ENCODE peak calls at places on chromosomes 16 and 17, in eight cellular contexts. One of them, this sample, is unnamed.

GRCh38 chr16:16067127-16067526 is 117.7 kb downstream of the ABCC1 start:
- DNase-seq in SW 1271: no peak
- DNase-seq in stimulated activated effector memory CD8-positive, alpha-beta T cell treated with anti-CD3 and anti-CD28 coated beads, Interleukin-12 subunit alpha, Interleukin-12 subunit beta, amount 100 ng/mL, for 72 hours: no peak
- DNase-seq in activated naive CD8-positive, alpha-beta T cell treated with anti-CD3 and anti-CD28 coated beads for 36 hours: no peak
- DNase-seq in activated gamma-delta T cell treated with anti-CD3 and anti-CD28 coated beads, Interleukin-2, amount 50 U/mL, for 16 hours: no peak
- DNase-seq in stimulated activated CD8-positive, alpha-beta memory T cell treated with anti-CD3 and anti-CD28 coated beads, Interleukin-2, amount 100 ng/mL, for 48 hours: no peak
- DNase-seq in activated CD8-positive, alpha-beta memory T cell treated with anti-CD3 and anti-CD28 coated beads for 24 hours: no peak
- DNase-seq in T-helper 2 cell: no peak
- DNase-seq in this sample: no peak

GRCh38 chr17:81309140-81309858 is 14.2 kb upstream of the SLC38A10 start:
- DNase-seq in activated CD8-positive, alpha-beta memory T cell treated with anti-CD3 and anti-CD28 coated beads for 24 hours: peak
- DNase-seq in stimulated activated CD8-positive, alpha-beta memory T cell treated with anti-CD3 and anti-CD28 coated beads, Interleukin-2, amount 100 ng/mL, for 48 hours: peak
- DNase-seq in T-helper 2 cell: no peak
- DNase-seq in activated naive CD8-positive, alpha-beta T cell treated with anti-CD3 and anti-CD28 coated beads for 36 hours: peak
- DNase-seq in SW 1271: no peak
- DNase-seq in activated gamma-delta T cell treated with anti-CD3 and anti-CD28 coated beads, Interleukin-2, amount 50 U/mL, for 16 hours: no peak
- DNase-seq in stimulated activated effector memory CD8-positive, alpha-beta T cell treated with anti-CD3 and anti-CD28 coated beads, Interleukin-12 subunit alpha, Interleukin-12 subunit beta, amount 100 ng/mL, for 72 hours: no peak
- DNase-seq in this sample: no peak

GRCh38 chr16:73152731-73153130 is 104.8 kb upstream of the ZFHX3 start:
- DNase-seq in SW 1271: no peak
- DNase-seq in T-helper 2 cell: no peak
- DNase-seq in activated CD8-positive, alpha-beta memory T cell treated with anti-CD3 and anti-CD28 coated beads for 24 hours: no peak
- DNase-seq in activated naive CD8-positive, alpha-beta T cell treated with anti-CD3 and anti-CD28 coated beads for 36 hours: no peak
- DNase-seq in stimulated activated CD8-positive, alpha-beta memory T cell treated with anti-CD3 and anti-CD28 coated beads, Interleukin-2, amount 100 ng/mL, for 48 hours: no peak
- DNase-seq in activated gamma-delta T cell treated with anti-CD3 and anti-CD28 coated beads, Interleukin-2, amount 50 U/mL, for 16 hours: no peak
- DNase-seq in stimulated activated effector memory CD8-positive, alpha-beta T cell treated with anti-CD3 and anti-CD28 coated beads, Interleukin-12 subunit alpha, Interleukin-12 subunit beta, amount 100 ng/mL, for 72 hours: no peak
- DNase-seq in this sample: no peak

GRCh38 chr17:17073006-17073626 is 30.9 kb downstream of the MPRIP start:
- DNase-seq in activated CD8-positive, alpha-beta memory T cell treated with anti-CD3 and anti-CD28 coated beads for 24 hours: no peak
- DNase-seq in T-helper 2 cell: no peak
- DNase-seq in stimulated activated effector memory CD8-positive, alpha-beta T cell treated with anti-CD3 and anti-CD28 coated beads, Interleukin-12 subunit alpha, Interleukin-12 subunit beta, amount 100 ng/mL, for 72 hours: no peak
- DNase-seq in activated naive CD8-positive, alpha-beta T cell treated with anti-CD3 and anti-CD28 coated beads for 36 hours: no peak
- DNase-seq in activated gamma-delta T cell treated with anti-CD3 and anti-CD28 coated beads, Interleukin-2, amount 50 U/mL, for 16 hours: no peak
- DNase-seq in stimulated activated CD8-positive, alpha-beta memory T cell treated with anti-CD3 and anti-CD28 coated beads, Interleukin-2, amount 100 ng/mL, for 48 hours: no peak
- DNase-seq in SW 1271: no peak
- DNase-seq in this sample: no peak

GRCh38 chr17:55487727-55488436 is 23.4 kb downstream of the SMIM36 start:
- DNase-seq in T-helper 2 cell: no peak
- DNase-seq in activated gamma-delta T cell treated with anti-CD3 and anti-CD28 coated beads, Interleukin-2, amount 50 U/mL, for 16 hours: no peak
- DNase-seq in stimulated activated CD8-positive, alpha-beta memory T cell treated with anti-CD3 and anti-CD28 coated beads, Interleukin-2, amount 100 ng/mL, for 48 hours: no peak
- DNase-seq in activated CD8-positive, alpha-beta memory T cell treated with anti-CD3 and anti-CD28 coated beads for 24 hours: no peak
- DNase-seq in SW 1271: no peak
- DNase-seq in stimulated activated effector memory CD8-positive, alpha-beta T cell treated with anti-CD3 and anti-CD28 coated beads, Interleukin-12 subunit alpha, Interleukin-12 subunit beta, amount 100 ng/mL, for 72 hours: no peak
- DNase-seq in activated naive CD8-positive, alpha-beta T cell treated with anti-CD3 and anti-CD28 coated beads for 36 hours: no peak
- DNase-seq in this sample: no peak

GRCh38 chr16:57982345-57982744 is 11.4 kb upstream of the CNGB1 start:
- DNase-seq in T-helper 2 cell: no peak
- DNase-seq in activated CD8-positive, alpha-beta memory T cell treated with anti-CD3 and anti-CD28 coated beads for 24 hours: no peak
- DNase-seq in activated naive CD8-positive, alpha-beta T cell treated with anti-CD3 and anti-CD28 coated beads for 36 hours: no peak
- DNase-seq in SW 1271: no peak
- DNase-seq in stimulated activated effector memory CD8-positive, alpha-beta T cell treated with anti-CD3 and anti-CD28 coated beads, Interleukin-12 subunit alpha, Interleukin-12 subunit beta, amount 100 ng/mL, for 72 hours: no peak
- DNase-seq in activated gamma-delta T cell treated with anti-CD3 and anti-CD28 coated beads, Interleukin-2, amount 50 U/mL, for 16 hours: no peak
- DNase-seq in stimulated activated CD8-positive, alpha-beta memory T cell treated with anti-CD3 and anti-CD28 coated beads, Interleukin-2, amount 100 ng/mL, for 48 hours: no peak
- DNase-seq in this sample: no peak

GRCh38 chr17:17496189-17497064 is at the start of gene RASD1:
- DNase-seq in stimulated activated effector memory CD8-positive, alpha-beta T cell treated with anti-CD3 and anti-CD28 coated beads, Interleukin-12 subunit alpha, Interleukin-12 subunit beta, amount 100 ng/mL, for 72 hours: peak
- DNase-seq in SW 1271: peak
- DNase-seq in activated CD8-positive, alpha-beta memory T cell treated with anti-CD3 and anti-CD28 coated beads for 24 hours: peak
- DNase-seq in T-helper 2 cell: peak
- DNase-seq in activated gamma-delta T cell treated with anti-CD3 and anti-CD28 coated beads, Interleukin-2, amount 50 U/mL, for 16 hours: peak
- DNase-seq in stimulated activated CD8-positive, alpha-beta memory T cell treated with anti-CD3 and anti-CD28 coated beads, Interleukin-2, amount 100 ng/mL, for 48 hours: peak
- DNase-seq in activated naive CD8-positive, alpha-beta T cell treated with anti-CD3 and anti-CD28 coated beads for 36 hours: peak
- DNase-seq in this sample: peak

GRCh38 chr16:67201411-67202345 is 2.7 kb downstream of the ELMO3 start:
- DNase-seq in activated CD8-positive, alpha-beta memory T cell treated with anti-CD3 and anti-CD28 coated beads for 24 hours: no peak
- DNase-seq in activated gamma-delta T cell treated with anti-CD3 and anti-CD28 coated beads, Interleukin-2, amount 50 U/mL, for 16 hours: no peak
- DNase-seq in activated naive CD8-positive, alpha-beta T cell treated with anti-CD3 and anti-CD28 coated beads for 36 hours: no peak
- DNase-seq in stimulated activated effector memory CD8-positive, alpha-beta T cell treated with anti-CD3 and anti-CD28 coated beads, Interleukin-12 subunit alpha, Interleukin-12 subunit beta, amount 100 ng/mL, for 72 hours: no peak
- DNase-seq in SW 1271: no peak
- DNase-seq in T-helper 2 cell: no peak
- DNase-seq in stimulated activated CD8-positive, alpha-beta memory T cell treated with anti-CD3 and anti-CD28 coated beads, Interleukin-2, amount 100 ng/mL, for 48 hours: no peak
- DNase-seq in this sample: no peak

GRCh38 chr16:1828645-1829410 is 1.8 kb downstream of the FAHD1 start:
- DNase-seq in T-helper 2 cell: no peak
- DNase-seq in stimulated activated effector memory CD8-positive, alpha-beta T cell treated with anti-CD3 and anti-CD28 coated beads, Interleukin-12 subunit alpha, Interleukin-12 subunit beta, amount 100 ng/mL, for 72 hours: no peak
- DNase-seq in activated CD8-positive, alpha-beta memory T cell treated with anti-CD3 and anti-CD28 coated beads for 24 hours: no peak
- DNase-seq in activated naive CD8-positive, alpha-beta T cell treated with anti-CD3 and anti-CD28 coated beads for 36 hours: no peak
- DNase-seq in SW 1271: no peak
- DNase-seq in stimulated activated CD8-positive, alpha-beta memory T cell treated with anti-CD3 and anti-CD28 coated beads, Interleukin-2, amount 100 ng/mL, for 48 hours: no peak
- DNase-seq in activated gamma-delta T cell treated with anti-CD3 and anti-CD28 coated beads, Interleukin-2, amount 50 U/mL, for 16 hours: no peak
- DNase-seq in this sample: no peak

GRCh38 chr17:78051186-78051972 is 77.2 kb downstream of the TMC6 start:
- DNase-seq in T-helper 2 cell: no peak
- DNase-seq in activated CD8-positive, alpha-beta memory T cell treated with anti-CD3 and anti-CD28 coated beads for 24 hours: no peak
- DNase-seq in SW 1271: no peak
- DNase-seq in activated naive CD8-positive, alpha-beta T cell treated with anti-CD3 and anti-CD28 coated beads for 36 hours: no peak
- DNase-seq in stimulated activated CD8-positive, alpha-beta memory T cell treated with anti-CD3 and anti-CD28 coated beads, Interleukin-2, amount 100 ng/mL, for 48 hours: no peak
- DNase-seq in stimulated activated effector memory CD8-positive, alpha-beta T cell treated with anti-CD3 and anti-CD28 coated beads, Interleukin-12 subunit alpha, Interleukin-12 subunit beta, amount 100 ng/mL, for 72 hours: no peak
- DNase-seq in activated gamma-delta T cell treated with anti-CD3 and anti-CD28 coated beads, Interleukin-2, amount 50 U/mL, for 16 hours: no peak
- DNase-seq in this sample: no peak

GRCh38 chr16:75085556-75085955 is 31.0 kb downstream of the LDHD start:
- DNase-seq in activated CD8-positive, alpha-beta memory T cell treated with anti-CD3 and anti-CD28 coated beads for 24 hours: no peak
- DNase-seq in stimulated activated CD8-positive, alpha-beta memory T cell treated with anti-CD3 and anti-CD28 coated beads, Interleukin-2, amount 100 ng/mL, for 48 hours: no peak
- DNase-seq in activated naive CD8-positive, alpha-beta T cell treated with anti-CD3 and anti-CD28 coated beads for 36 hours: no peak
- DNase-seq in stimulated activated effector memory CD8-positive, alpha-beta T cell treated with anti-CD3 and anti-CD28 coated beads, Interleukin-12 subunit alpha, Interleukin-12 subunit beta, amount 100 ng/mL, for 72 hours: no peak
- DNase-seq in activated gamma-delta T cell treated with anti-CD3 and anti-CD28 coated beads, Interleukin-2, amount 50 U/mL, for 16 hours: no peak
- DNase-seq in T-helper 2 cell: no peak
- DNase-seq in SW 1271: no peak
- DNase-seq in this sample: no peak

GRCh38 chr17:27649929-27650328 is 18.9 kb downstream of the LGALS9 start:
- DNase-seq in SW 1271: no peak
- DNase-seq in activated CD8-positive, alpha-beta memory T cell treated with anti-CD3 and anti-CD28 coated beads for 24 hours: no peak
- DNase-seq in stimulated activated effector memory CD8-positive, alpha-beta T cell treated with anti-CD3 and anti-CD28 coated beads, Interleukin-12 subunit alpha, Interleukin-12 subunit beta, amount 100 ng/mL, for 72 hours: no peak
- DNase-seq in activated naive CD8-positive, alpha-beta T cell treated with anti-CD3 and anti-CD28 coated beads for 36 hours: no peak
- DNase-seq in activated gamma-delta T cell treated with anti-CD3 and anti-CD28 coated beads, Interleukin-2, amount 50 U/mL, for 16 hours: no peak
- DNase-seq in stimulated activated CD8-positive, alpha-beta memory T cell treated with anti-CD3 and anti-CD28 coated beads, Interleukin-2, amount 100 ng/mL, for 48 hours: no peak
- DNase-seq in T-helper 2 cell: no peak
- DNase-seq in this sample: no peak

GRCh38 chr17:77832180-77832560 is 126.3 kb upstream of the TNRC6C start:
- DNase-seq in activated naive CD8-positive, alpha-beta T cell treated with anti-CD3 and anti-CD28 coated beads for 36 hours: no peak
- DNase-seq in activated CD8-positive, alpha-beta memory T cell treated with anti-CD3 and anti-CD28 coated beads for 24 hours: no peak
- DNase-seq in SW 1271: no peak
- DNase-seq in T-helper 2 cell: no peak
- DNase-seq in stimulated activated effector memory CD8-positive, alpha-beta T cell treated with anti-CD3 and anti-CD28 coated beads, Interleukin-12 subunit alpha, Interleukin-12 subunit beta, amount 100 ng/mL, for 72 hours: no peak
- DNase-seq in stimulated activated CD8-positive, alpha-beta memory T cell treated with anti-CD3 and anti-CD28 coated beads, Interleukin-2, amount 100 ng/mL, for 48 hours: no peak
- DNase-seq in activated gamma-delta T cell treated with anti-CD3 and anti-CD28 coated beads, Interleukin-2, amount 50 U/mL, for 16 hours: no peak
- DNase-seq in this sample: no peak

GRCh38 chr17:80644588-80644987 is 100.0 kb downstream of the RPTOR start:
- DNase-seq in stimulated activated effector memory CD8-positive, alpha-beta T cell treated with anti-CD3 and anti-CD28 coated beads, Interleukin-12 subunit alpha, Interleukin-12 subunit beta, amount 100 ng/mL, for 72 hours: no peak
- DNase-seq in SW 1271: no peak
- DNase-seq in activated naive CD8-positive, alpha-beta T cell treated with anti-CD3 and anti-CD28 coated beads for 36 hours: no peak
- DNase-seq in T-helper 2 cell: no peak
- DNase-seq in stimulated activated CD8-positive, alpha-beta memory T cell treated with anti-CD3 and anti-CD28 coated beads, Interleukin-2, amount 100 ng/mL, for 48 hours: no peak
- DNase-seq in activated CD8-positive, alpha-beta memory T cell treated with anti-CD3 and anti-CD28 coated beads for 24 hours: no peak
- DNase-seq in activated gamma-delta T cell treated with anti-CD3 and anti-CD28 coated beads, Interleukin-2, amount 50 U/mL, for 16 hours: no peak
- DNase-seq in this sample: no peak

GRCh38 chr17:51461578-51462004 is 201.2 kb downstream of the UTP18 start:
- DNase-seq in T-helper 2 cell: peak
- DNase-seq in activated CD8-positive, alpha-beta memory T cell treated with anti-CD3 and anti-CD28 coated beads for 24 hours: peak
- DNase-seq in stimulated activated effector memory CD8-positive, alpha-beta T cell treated with anti-CD3 and anti-CD28 coated beads, Interleukin-12 subunit alpha, Interleukin-12 subunit beta, amount 100 ng/mL, for 72 hours: peak
- DNase-seq in stimulated activated CD8-positive, alpha-beta memory T cell treated with anti-CD3 and anti-CD28 coated beads, Interleukin-2, amount 100 ng/mL, for 48 hours: peak
- DNase-seq in activated gamma-delta T cell treated with anti-CD3 and anti-CD28 coated beads, Interleukin-2, amount 50 U/mL, for 16 hours: no peak
- DNase-seq in SW 1271: peak
- DNase-seq in activated naive CD8-positive, alpha-beta T cell treated with anti-CD3 and anti-CD28 coated beads for 36 hours: peak
- DNase-seq in this sample: peak

GRCh38 chr17:78210111-78210510 is 3.9 kb upstream of the BIRC5 start:
- DNase-seq in activated gamma-delta T cell treated with anti-CD3 and anti-CD28 coated beads, Interleukin-2, amount 50 U/mL, for 16 hours: no peak
- DNase-seq in stimulated activated CD8-positive, alpha-beta memory T cell treated with anti-CD3 and anti-CD28 coated beads, Interleukin-2, amount 100 ng/mL, for 48 hours: no peak
- DNase-seq in stimulated activated effector memory CD8-positive, alpha-beta T cell treated with anti-CD3 and anti-CD28 coated beads, Interleukin-12 subunit alpha, Interleukin-12 subunit beta, amount 100 ng/mL, for 72 hours: no peak
- DNase-seq in T-helper 2 cell: no peak
- DNase-seq in activated naive CD8-positive, alpha-beta T cell treated with anti-CD3 and anti-CD28 coated beads for 36 hours: no peak
- DNase-seq in SW 1271: no peak
- DNase-seq in activated CD8-positive, alpha-beta memory T cell treated with anti-CD3 and anti-CD28 coated beads for 24 hours: no peak
- DNase-seq in this sample: no peak

GRCh38 chr17:80998388-80999223 is 7.0 kb downstream of the CHMP6 start:
- DNase-seq in T-helper 2 cell: no peak
- DNase-seq in activated CD8-positive, alpha-beta memory T cell treated with anti-CD3 and anti-CD28 coated beads for 24 hours: no peak
- DNase-seq in activated gamma-delta T cell treated with anti-CD3 and anti-CD28 coated beads, Interleukin-2, amount 50 U/mL, for 16 hours: no peak
- DNase-seq in stimulated activated CD8-positive, alpha-beta memory T cell treated with anti-CD3 and anti-CD28 coated beads, Interleukin-2, amount 100 ng/mL, for 48 hours: no peak
- DNase-seq in activated naive CD8-positive, alpha-beta T cell treated with anti-CD3 and anti-CD28 coated beads for 36 hours: no peak
- DNase-seq in stimulated activated effector memory CD8-positive, alpha-beta T cell treated with anti-CD3 and anti-CD28 coated beads, Interleukin-12 subunit alpha, Interleukin-12 subunit beta, amount 100 ng/mL, for 72 hours: no peak
- DNase-seq in SW 1271: no peak
- DNase-seq in this sample: no peak

GRCh38 chr17:35930211-35931065 is at the start of gene RDM1:
- DNase-seq in activated CD8-positive, alpha-beta memory T cell treated with anti-CD3 and anti-CD28 coated beads for 24 hours: peak
- DNase-seq in T-helper 2 cell: peak
- DNase-seq in stimulated activated CD8-positive, alpha-beta memory T cell treated with anti-CD3 and anti-CD28 coated beads, Interleukin-2, amount 100 ng/mL, for 48 hours: peak
- DNase-seq in SW 1271: peak
- DNase-seq in activated naive CD8-positive, alpha-beta T cell treated with anti-CD3 and anti-CD28 coated beads for 36 hours: peak
- DNase-seq in activated gamma-delta T cell treated with anti-CD3 and anti-CD28 coated beads, Interleukin-2, amount 50 U/mL, for 16 hours: peak
- DNase-seq in stimulated activated effector memory CD8-positive, alpha-beta T cell treated with anti-CD3 and anti-CD28 coated beads, Interleukin-12 subunit alpha, Interleukin-12 subunit beta, amount 100 ng/mL, for 72 hours: peak
- DNase-seq in this sample: peak

GRCh38 chr17:44367219-44367618 is 3.6 kb upstream of the FAM171A2 start:
- DNase-seq in stimulated activated effector memory CD8-positive, alpha-beta T cell treated with anti-CD3 and anti-CD28 coated beads, Interleukin-12 subunit alpha, Interleukin-12 subunit beta, amount 100 ng/mL, for 72 hours: no peak
- DNase-seq in activated naive CD8-positive, alpha-beta T cell treated with anti-CD3 and anti-CD28 coated beads for 36 hours: no peak
- DNase-seq in activated CD8-positive, alpha-beta memory T cell treated with anti-CD3 and anti-CD28 coated beads for 24 hours: no peak
- DNase-seq in SW 1271: no peak
- DNase-seq in T-helper 2 cell: no peak
- DNase-seq in activated gamma-delta T cell treated with anti-CD3 and anti-CD28 coated beads, Interleukin-2, amount 50 U/mL, for 16 hours: no peak
- DNase-seq in stimulated activated CD8-positive, alpha-beta memory T cell treated with anti-CD3 and anti-CD28 coated beads, Interleukin-2, amount 100 ng/mL, for 48 hours: no peak
- DNase-seq in this sample: no peak

GRCh38 chr17:32862940-32863339 is 14.0 kb downstream of the MYO1D start:
- DNase-seq in stimulated activated effector memory CD8-positive, alpha-beta T cell treated with anti-CD3 and anti-CD28 coated beads, Interleukin-12 subunit alpha, Interleukin-12 subunit beta, amount 100 ng/mL, for 72 hours: no peak
- DNase-seq in activated naive CD8-positive, alpha-beta T cell treated with anti-CD3 and anti-CD28 coated beads for 36 hours: no peak
- DNase-seq in stimulated activated CD8-positive, alpha-beta memory T cell treated with anti-CD3 and anti-CD28 coated beads, Interleukin-2, amount 100 ng/mL, for 48 hours: no peak
- DNase-seq in T-helper 2 cell: no peak
- DNase-seq in activated CD8-positive, alpha-beta memory T cell treated with anti-CD3 and anti-CD28 coated beads for 24 hours: no peak
- DNase-seq in SW 1271: no peak
- DNase-seq in activated gamma-delta T cell treated with anti-CD3 and anti-CD28 coated beads, Interleukin-2, amount 50 U/mL, for 16 hours: no peak
- DNase-seq in this sample: no peak

GRCh38 chr16:5438591-5438990 is 341.0 kb upstream of the EEF2KMT start:
- DNase-seq in activated gamma-delta T cell treated with anti-CD3 and anti-CD28 coated beads, Interleukin-2, amount 50 U/mL, for 16 hours: no peak
- DNase-seq in activated naive CD8-positive, alpha-beta T cell treated with anti-CD3 and anti-CD28 coated beads for 36 hours: no peak
- DNase-seq in stimulated activated effector memory CD8-positive, alpha-beta T cell treated with anti-CD3 and anti-CD28 coated beads, Interleukin-12 subunit alpha, Interleukin-12 subunit beta, amount 100 ng/mL, for 72 hours: no peak
- DNase-seq in activated CD8-positive, alpha-beta memory T cell treated with anti-CD3 and anti-CD28 coated beads for 24 hours: no peak
- DNase-seq in T-helper 2 cell: no peak
- DNase-seq in SW 1271: no peak
- DNase-seq in stimulated activated CD8-positive, alpha-beta memory T cell treated with anti-CD3 and anti-CD28 coated beads, Interleukin-2, amount 100 ng/mL, for 48 hours: no peak
- DNase-seq in this sample: no peak

GRCh38 chr16:22787456-22788189 is 26.3 kb upstream of the HS3ST2 start:
- DNase-seq in activated naive CD8-positive, alpha-beta T cell treated with anti-CD3 and anti-CD28 coated beads for 36 hours: peak
- DNase-seq in T-helper 2 cell: no peak
- DNase-seq in activated gamma-delta T cell treated with anti-CD3 and anti-CD28 coated beads, Interleukin-2, amount 50 U/mL, for 16 hours: no peak
- DNase-seq in activated CD8-positive, alpha-beta memory T cell treated with anti-CD3 and anti-CD28 coated beads for 24 hours: no peak
- DNase-seq in SW 1271: no peak
- DNase-seq in stimulated activated CD8-positive, alpha-beta memory T cell treated with anti-CD3 and anti-CD28 coated beads, Interleukin-2, amount 100 ng/mL, for 48 hours: no peak
- DNase-seq in stimulated activated effector memory CD8-positive, alpha-beta T cell treated with anti-CD3 and anti-CD28 coated beads, Interleukin-12 subunit alpha, Interleukin-12 subunit beta, amount 100 ng/mL, for 72 hours: no peak
- DNase-seq in this sample: no peak

GRCh38 chr17:28738680-28739384 is 5.0 kb upstream of the TRAF4 start:
- DNase-seq in stimulated activated CD8-positive, alpha-beta memory T cell treated with anti-CD3 and anti-CD28 coated beads, Interleukin-2, amount 100 ng/mL, for 48 hours: no peak
- DNase-seq in SW 1271: no peak
- DNase-seq in T-helper 2 cell: peak
- DNase-seq in activated CD8-positive, alpha-beta memory T cell treated with anti-CD3 and anti-CD28 coated beads for 24 hours: peak
- DNase-seq in activated naive CD8-positive, alpha-beta T cell treated with anti-CD3 and anti-CD28 coated beads for 36 hours: peak
- DNase-seq in activated gamma-delta T cell treated with anti-CD3 and anti-CD28 coated beads, Interleukin-2, amount 50 U/mL, for 16 hours: peak
- DNase-seq in stimulated activated effector memory CD8-positive, alpha-beta T cell treated with anti-CD3 and anti-CD28 coated beads, Interleukin-12 subunit alpha, Interleukin-12 subunit beta, amount 100 ng/mL, for 72 hours: no peak
- DNase-seq in this sample: no peak

GRCh38 chr17:57697891-57698708 is 47.0 kb downstream of the CCDC182 start:
- DNase-seq in SW 1271: no peak
- DNase-seq in T-helper 2 cell: no peak
- DNase-seq in activated gamma-delta T cell treated with anti-CD3 and anti-CD28 coated beads, Interleukin-2, amount 50 U/mL, for 16 hours: no peak
- DNase-seq in activated CD8-positive, alpha-beta memory T cell treated with anti-CD3 and anti-CD28 coated beads for 24 hours: no peak
- DNase-seq in stimulated activated CD8-positive, alpha-beta memory T cell treated with anti-CD3 and anti-CD28 coated beads, Interleukin-2, amount 100 ng/mL, for 48 hours: peak
- DNase-seq in activated naive CD8-positive, alpha-beta T cell treated with anti-CD3 and anti-CD28 coated beads for 36 hours: peak
- DNase-seq in stimulated activated effector memory CD8-positive, alpha-beta T cell treated with anti-CD3 and anti-CD28 coated beads, Interleukin-12 subunit alpha, Interleukin-12 subunit beta, amount 100 ng/mL, for 72 hours: peak
- DNase-seq in this sample: no peak

GRCh38 chr17:4920351-4921048 is 11.6 kb upstream of the GP1BA start:
- DNase-seq in activated CD8-positive, alpha-beta memory T cell treated with anti-CD3 and anti-CD28 coated beads for 24 hours: no peak
- DNase-seq in activated gamma-delta T cell treated with anti-CD3 and anti-CD28 coated beads, Interleukin-2, amount 50 U/mL, for 16 hours: no peak
- DNase-seq in SW 1271: no peak
- DNase-seq in stimulated activated effector memory CD8-positive, alpha-beta T cell treated with anti-CD3 and anti-CD28 coated beads, Interleukin-12 subunit alpha, Interleukin-12 subunit beta, amount 100 ng/mL, for 72 hours: no peak
- DNase-seq in stimulated activated CD8-positive, alpha-beta memory T cell treated with anti-CD3 and anti-CD28 coated beads, Interleukin-2, amount 100 ng/mL, for 48 hours: no peak
- DNase-seq in activated naive CD8-positive, alpha-beta T cell treated with anti-CD3 and anti-CD28 coated beads for 36 hours: no peak
- DNase-seq in T-helper 2 cell: no peak
- DNase-seq in this sample: no peak

GRCh38 chr17:7523033-7523432 is 25.8 kb upstream of the TNFSF12 start:
- DNase-seq in T-helper 2 cell: peak
- DNase-seq in stimulated activated CD8-positive, alpha-beta memory T cell treated with anti-CD3 and anti-CD28 coated beads, Interleukin-2, amount 100 ng/mL, for 48 hours: peak
- DNase-seq in activated gamma-delta T cell treated with anti-CD3 and anti-CD28 coated beads, Interleukin-2, amount 50 U/mL, for 16 hours: no peak
- DNase-seq in activated naive CD8-positive, alpha-beta T cell treated with anti-CD3 and anti-CD28 coated beads for 36 hours: peak
- DNase-seq in activated CD8-positive, alpha-beta memory T cell treated with anti-CD3 and anti-CD28 coated beads for 24 hours: peak
- DNase-seq in stimulated activated effector memory CD8-positive, alpha-beta T cell treated with anti-CD3 and anti-CD28 coated beads, Interleukin-12 subunit alpha, Interleukin-12 subunit beta, amount 100 ng/mL, for 72 hours: peak
- DNase-seq in SW 1271: no peak
- DNase-seq in this sample: no peak

This sample was measured in GM12892.